ENCODE peak calls at places on chromosomes 7 and 10, in eight cellular contexts. M is NCI-H2081; O is fibroblast of lung; Z is T47D; C is stimulated activated CD4-positive, alpha-beta T cell treated with anti-CD3 and anti-CD28 coated beads, Interleukin-4, amount 100 ng/mL, for 1 hour; I is NCI-H748 treated with DMSO at 0.1 percent for 48 hours; B is endothelial cell of umbilical vein; N is activated T-cell treated with anti-CD3 and anti-CD28 coated beads, Interleukin-2, amount 50 U/mL, for 24 hours. T is an unnamed sample.

GRCh38 chr10:78764846-78765430 is 303.8 kb upstream of the ZMIZ1 start:
- DNase-seq in N (peak), Z (no peak), C (no peak), I (no peak), B (no peak), M (no peak), O (no peak), T (no peak)

GRCh38 chr7:68073701-68074100 is 1077.1 kb downstream of the TYW1 start:
- DNase-seq in M (no peak), C (no peak), N (no peak), B (no peak), O (no peak), I (no peak), Z (peak), T (peak)

GRCh38 chr7:51732951-51733350 is 416.3 kb upstream of the COBL start:
- DNase-seq in M (no peak), O (no peak), Z (peak), C (no peak), N (no peak), B (no peak), I (no peak), T (no peak)

GRCh38 chr7:29569648-29570047 is 6.0 kb downstream of the PRR15 start:
- DNase-seq in C (no peak), B (no peak), N (no peak), Z (no peak), I (peak), O (no peak), M (peak), T (no peak)

GRCh38 chr10:1416456-1417037 is 320.8 kb downstream of the ADARB2 start:
- DNase-seq in Z (no peak), I (no peak), N (no peak), M (no peak), C (no peak), B (no peak), O (no peak), T (no peak)

GRCh38 chr10:57716884-57717283 is 550.8 kb downstream of the IPMK start:
- DNase-seq in I (no peak), M (no peak), B (no peak), Z (peak), C (no peak), O (peak), N (no peak), T (no peak)

GRCh38 chr10:113030453-113030852 is 80.4 kb downstream of the TCF7L2 start:
- DNase-seq in C (no peak), M (no peak), Z (no peak), B (no peak), O (no peak), I (no peak), N (no peak), T (peak)

GRCh38 chr10:133280391-133281059 is 3.9 kb upstream of the ADAM8 start:
- DNase-seq in N (no peak), I (no peak), O (no peak), Z (no peak), B (no peak), M (no peak), C (no peak), T (no peak)

GRCh38 chr7:140485463-140486265 is 6.4 kb upstream of the MKRN1 start:
- DNase-seq in C (no peak), Z (no peak), B (no peak), O (no peak), N (no peak), I (no peak), M (no peak), T (no peak)

GRCh38 chr7:74658171-74659004 is 870 bp downstream of the GTF2I start:
- DNase-seq in N (peak), C (peak), Z (peak), M (peak), I (peak), O (peak), B (peak), T (peak)

T was measured in NCI-H226.